ENCODE peak calls at places on chromosomes 3 and 15, in six cellular contexts. Q is nucleus accumbens; J is activated naive CD8-positive, alpha-beta T cell treated with anti-CD3 and anti-CD28 coated beads for 36 hours; I is ovary; G is NCI-H510A treated with DMSO at 0.1 percent for 48 hours; O is HEK293T. H is an unnamed sample.

GRCh38 chr3:141366285-141367037 is 1.8 kb upstream of the ZBTB38 start:
- DNase-seq in I (peak), J (no peak), O (no peak), G (no peak), Q (no peak), H (peak)

GRCh38 chr3:129123314-129124060 is 1.9 kb upstream of the RAB43 start:
- DNase-seq in O (no peak), J (no peak), I (no peak), Q (no peak), G (no peak), H (no peak)

GRCh38 chr3:171379281-171379680 is 80.9 kb downstream of the TNIK start:
- DNase-seq in O (no peak), Q (no peak), I (no peak), G (no peak), J (no peak), H (no peak)

GRCh38 chr3:72722930-72723726 is 125.1 kb downstream of the SHQ1 start:
- DNase-seq in G (no peak), Q (peak), O (no peak), I (no peak), J (peak), H (no peak)

GRCh38 chr3:150607267-150608065 is 4.3 kb downstream of the SELENOT start:
- DNase-seq in O (no peak), Q (no peak), I (no peak), J (no peak), G (no peak), H (no peak)

GRCh38 chr15:59307164-59307535 is 65.5 kb downstream of the MYO1E start:
- DNase-seq in O (no peak), G (no peak), J (no peak), I (no peak), Q (peak), H (no peak)

GRCh38 chr15:99954361-99955180 is 221.3 kb upstream of the LYSMD4 start:
- DNase-seq in Q (no peak), O (no peak), G (no peak), I (peak), J (no peak), H (no peak)

GRCh38 chr3:126348308-126348920 is 8.8 kb downstream of the KLF15 start:
- DNase-seq in I (no peak), G (no peak), O (peak), J (no peak), Q (no peak), H (no peak)

GRCh38 chr3:17581421-17582080 is 160.9 kb downstream of the TBC1D5 start:
- DNase-seq in I (no peak), G (no peak), Q (no peak), J (no peak), O (no peak), H (no peak)

GRCh38 chr3:102512734-102513518 is 78.1 kb downstream of the ZPLD1 start:
- DNase-seq in O (peak), G (no peak), Q (no peak), J (no peak), I (no peak), H (no peak)

GRCh38 chr3:118128886-118129285 is 905.8 kb downstream of the IGSF11 start:
- DNase-seq in O (no peak), J (no peak), Q (no peak), I (no peak), G (no peak), H (no peak)

GRCh38 chr15:25737218-25737643 is 125.9 kb downstream of the ATP10A start:
- DNase-seq in I (no peak), G (no peak), Q (no peak), O (no peak), J (no peak), H (peak)

GRCh38 chr15:95887666-95888480 is 442.6 kb upstream of the NR2F2 start:
- DNase-seq in J (no peak), O (no peak), I (no peak), G (no peak), Q (no peak), H (no peak)

GRCh38 chr15:42490246-42490742 is 647 bp downstream of the ZNF106 start:
- DNase-seq in J (no peak), O (peak), I (no peak), G (no peak), Q (no peak), H (no peak)

GRCh38 chr3:117688583-117688982 is 979.0 kb downstream of the TUSC7 start:
- DNase-seq in G (peak), J (no peak), Q (no peak), I (no peak), O (no peak), H (no peak)

GRCh38 chr3:197026481-197026866 is 3.1 kb downstream of the MELTF start:
- DNase-seq in G (no peak), Q (no peak), O (no peak), I (no peak), J (no peak), H (no peak)

GRCh38 chr3:194148383-194148782 is 12.4 kb downstream of the HES1 start:
- DNase-seq in J (no peak), I (peak), G (no peak), Q (peak), O (no peak), H (no peak)

GRCh38 chr3:127013758-127014535 is 31.0 kb downstream of the PLXNA1 start:
- DNase-seq in I (no peak), J (no peak), G (no peak), Q (no peak), O (no peak), H (no peak)

GRCh38 chr3:187987919-187988318 is 166.0 kb upstream of the LPP start:
- DNase-seq in G (no peak), J (no peak), Q (no peak), O (no peak), I (no peak), H (no peak)

GRCh38 chr15:29473621-29474105 is 204.0 kb upstream of the NSMCE3 start:
- DNase-seq in G (no peak), I (no peak), Q (no peak), O (no peak), J (no peak), H (no peak)

GRCh38 chr15:38163651-38164050 is 89.0 kb upstream of the SPRED1 start:
- DNase-seq in J (no peak), G (no peak), O (no peak), I (no peak), Q (no peak), H (no peak)

GRCh38 chr3:147393261-147393964 is 12.9 kb downstream of the ZIC4 start:
- DNase-seq in I (no peak), O (no peak), G (peak), J (no peak), Q (peak), H (no peak)

GRCh38 chr3:14471690-14472089 is 68.5 kb downstream of the GRIP2 start:
- DNase-seq in O (no peak), J (no peak), G (no peak), I (peak), Q (no peak), H (no peak)

GRCh38 chr15:47466357-47466756 is 250.9 kb upstream of the SEMA6D start:
- DNase-seq in J (no peak), G (no peak), I (no peak), Q (no peak), O (no peak), H (no peak)

GRCh38 chr15:40925495-40925862 is 3.7 kb upstream of the DLL4 start:
- DNase-seq in I (no peak), G (no peak), J (no peak), O (no peak), Q (no peak), H (no peak)

GRCh38 chr15:52527898-52528464 is 699 bp downstream of the MYO5A start:
- DNase-seq in Q (peak), J (peak), I (peak), G (peak), O (peak), H (no peak)

GRCh38 chr15:54159044-54159443 is 180.8 kb downstream of the UNC13C start:
- DNase-seq in Q (no peak), O (no peak), J (no peak), I (no peak), G (no peak), H (no peak)

GRCh38 chr15:31974855-31975421 is 55.4 kb upstream of the CHRNA7 start:
- DNase-seq in G (peak), J (peak), Q (no peak), O (peak), I (no peak), H (no peak)

GRCh38 chr3:126354776-126355175 is 2.4 kb downstream of the KLF15 start:
- DNase-seq in I (no peak), G (no peak), J (no peak), Q (no peak), O (no peak), H (no peak)

GRCh38 chr15:99435761-99436346 is 129.9 kb upstream of the MEF2A start:
- DNase-seq in J (no peak), Q (no peak), G (no peak), O (no peak), I (no peak), H (no peak)

GRCh38 chr3:186110975-186111974 is 2.4 kb upstream of the ETV5 start:
- DNase-seq in O (no peak), Q (no peak), G (no peak), J (no peak), I (no peak), H (no peak)

GRCh38 chr3:12509466-12509865 is 25.2 kb downstream of the TSEN2 start:
- DNase-seq in O (no peak), J (no peak), I (no peak), Q (no peak), G (no peak), H (no peak)

GRCh38 chr3:45981321-45982038 is 14.1 kb downstream of the FYCO1 start:
- DNase-seq in O (no peak), G (no peak), Q (no peak), J (no peak), I (no peak), H (no peak)

GRCh38 chr3:159775372-159775961 is 213.2 kb upstream of the IL12A start:
- DNase-seq in I (no peak), G (peak), J (no peak), Q (peak), O (peak), H (peak)

GRCh38 chr3:90136468-90137191 is 1029.2 kb downstream of the EPHA3 start:
- DNase-seq in O (no peak), I (no peak), Q (no peak), J (no peak), G (no peak), H (no peak)

GRCh38 chr3:9901967-9902366 is 681 bp upstream of the IL17RE start:
- DNase-seq in G (no peak), I (no peak), J (peak), Q (no peak), O (no peak), H (no peak)

GRCh38 chr3:175336406-175337133 is 477.4 kb downstream of the NAALADL2 start:
- DNase-seq in G (peak), J (no peak), O (no peak), I (no peak), Q (no peak), H (no peak)

GRCh38 chr3:139329364-139329850 is 14.4 kb upstream of the MRPS22 start:
- DNase-seq in I (peak), J (peak), G (peak), Q (peak), O (peak), H (peak)